ENCODE peak calls at places on chromosomes 7 and 10, in six cellular contexts. One of them, this sample, is unnamed.

GRCh38 chr7:37510043-37510634 is 61.5 kb upstream of the ELMO1 start:
- DNase-seq in activated CD4-positive, alpha-beta T cell treated with anti-CD3 and anti-CD28 coated beads, Interleukin-2, amount 50 U/mL, for 1 hour: peak
- DNase-seq in NCI-H345: no peak
- DNase-seq in NB4: peak
- DNase-seq in activated T-cell treated with anti-CD3 and anti-CD28 coated beads, Interleukin-2, amount 50 U/mL, for 72 hours: peak
- DNase-seq in Daoy: peak
- DNase-seq in this sample: no peak

GRCh38 chr7:120609136-120609753 is 248.7 kb downstream of the TSPAN12 start:
- DNase-seq in Daoy: no peak
- DNase-seq in activated T-cell treated with anti-CD3 and anti-CD28 coated beads, Interleukin-2, amount 50 U/mL, for 72 hours: no peak
- DNase-seq in NB4: no peak
- DNase-seq in activated CD4-positive, alpha-beta T cell treated with anti-CD3 and anti-CD28 coated beads, Interleukin-2, amount 50 U/mL, for 1 hour: no peak
- DNase-seq in NCI-H345: no peak
- DNase-seq in this sample: no peak

GRCh38 chr7:52917982-52918578 is 117.4 kb upstream of the POM121L12 start:
- DNase-seq in Daoy: no peak
- DNase-seq in activated CD4-positive, alpha-beta T cell treated with anti-CD3 and anti-CD28 coated beads, Interleukin-2, amount 50 U/mL, for 1 hour: no peak
- DNase-seq in NCI-H345: no peak
- DNase-seq in activated T-cell treated with anti-CD3 and anti-CD28 coated beads, Interleukin-2, amount 50 U/mL, for 72 hours: no peak
- DNase-seq in NB4: peak
- DNase-seq in this sample: no peak

GRCh38 chr10:72263613-72264241 is 10.0 kb upstream of the DDIT4 start:
- DNase-seq in activated T-cell treated with anti-CD3 and anti-CD28 coated beads, Interleukin-2, amount 50 U/mL, for 72 hours: no peak
- DNase-seq in NCI-H345: peak
- DNase-seq in NB4: no peak
- DNase-seq in Daoy: peak
- DNase-seq in activated CD4-positive, alpha-beta T cell treated with anti-CD3 and anti-CD28 coated beads, Interleukin-2, amount 50 U/mL, for 1 hour: peak
- DNase-seq in this sample: no peak

GRCh38 chr10:132281915-132282666 is 25.7 kb downstream of the STK32C start:
- DNase-seq in Daoy: no peak
- DNase-seq in NCI-H345: peak
- DNase-seq in activated CD4-positive, alpha-beta T cell treated with anti-CD3 and anti-CD28 coated beads, Interleukin-2, amount 50 U/mL, for 1 hour: no peak
- DNase-seq in NB4: no peak
- DNase-seq in activated T-cell treated with anti-CD3 and anti-CD28 coated beads, Interleukin-2, amount 50 U/mL, for 72 hours: no peak
- DNase-seq in this sample: no peak

GRCh38 chr10:121648493-121648892 is 50.2 kb upstream of the FGFR2 start:
- DNase-seq in activated CD4-positive, alpha-beta T cell treated with anti-CD3 and anti-CD28 coated beads, Interleukin-2, amount 50 U/mL, for 1 hour: no peak
- DNase-seq in activated T-cell treated with anti-CD3 and anti-CD28 coated beads, Interleukin-2, amount 50 U/mL, for 72 hours: no peak
- DNase-seq in Daoy: no peak
- DNase-seq in NB4: no peak
- DNase-seq in NCI-H345: no peak
- DNase-seq in this sample: no peak

GRCh38 chr10:53839437-53840039 is 961.5 kb downstream of the PCDH15 start:
- DNase-seq in activated T-cell treated with anti-CD3 and anti-CD28 coated beads, Interleukin-2, amount 50 U/mL, for 72 hours: no peak
- DNase-seq in NB4: peak
- DNase-seq in NCI-H345: no peak
- DNase-seq in activated CD4-positive, alpha-beta T cell treated with anti-CD3 and anti-CD28 coated beads, Interleukin-2, amount 50 U/mL, for 1 hour: no peak
- DNase-seq in Daoy: no peak
- DNase-seq in this sample: peak

GRCh38 chr7:107469836-107470416 is at the start of gene GPR22:
- DNase-seq in NB4: no peak
- DNase-seq in NCI-H345: no peak
- DNase-seq in Daoy: no peak
- DNase-seq in activated T-cell treated with anti-CD3 and anti-CD28 coated beads, Interleukin-2, amount 50 U/mL, for 72 hours: no peak
- DNase-seq in activated CD4-positive, alpha-beta T cell treated with anti-CD3 and anti-CD28 coated beads, Interleukin-2, amount 50 U/mL, for 1 hour: no peak
- DNase-seq in this sample: no peak